ENCODE peak calls at places on chromosomes 4 and X, in nine cellular contexts. One of them, this sample, is unnamed.

GRCh38 chr4:113756005-113756410 is 5.5 kb downstream of the CAMK2D start:
- DNase-seq in psoas muscle: no peak
- DNase-seq in SJCRH30: peak
- DNase-seq in CD4-positive, alpha-beta T cell: no peak
- DNase-seq in left lung: no peak
- DNase-seq in effector memory CD4-positive, alpha-beta T cell: no peak
- DNase-seq in pancreas: no peak
- DNase-seq in IMR-90: peak
- DNase-seq in GM23338: peak
- DNase-seq in this sample: no peak

GRCh38 chr4:8761824-8762205 is 109.8 kb downstream of the HMX1 start:
- DNase-seq in psoas muscle: no peak
- DNase-seq in pancreas: peak
- DNase-seq in CD4-positive, alpha-beta T cell: no peak
- DNase-seq in IMR-90: no peak
- DNase-seq in left lung: peak
- DNase-seq in SJCRH30: no peak
- DNase-seq in GM23338: no peak
- DNase-seq in effector memory CD4-positive, alpha-beta T cell: no peak
- DNase-seq in this sample: no peak

GRCh38 chrX:12441376-12442128 is 303.3 kb downstream of the FRMPD4 start:
- DNase-seq in IMR-90: peak
- DNase-seq in effector memory CD4-positive, alpha-beta T cell: no peak
- DNase-seq in left lung: no peak
- DNase-seq in GM23338: no peak
- DNase-seq in SJCRH30: no peak
- DNase-seq in pancreas: no peak
- DNase-seq in psoas muscle: no peak
- DNase-seq in CD4-positive, alpha-beta T cell: no peak
- DNase-seq in this sample: no peak

GRCh38 chr4:139416073-139416673 is 37.7 kb upstream of the RAB33B start:
- DNase-seq in effector memory CD4-positive, alpha-beta T cell: no peak
- DNase-seq in CD4-positive, alpha-beta T cell: no peak
- DNase-seq in SJCRH30: peak
- DNase-seq in left lung: no peak
- DNase-seq in pancreas: no peak
- DNase-seq in psoas muscle: no peak
- DNase-seq in IMR-90: peak
- DNase-seq in GM23338: peak
- DNase-seq in this sample: peak

GRCh38 chrX:3262906-3263305 is 83.5 kb downstream of the MXRA5 start:
- DNase-seq in SJCRH30: peak
- DNase-seq in psoas muscle: no peak
- DNase-seq in GM23338: no peak
- DNase-seq in CD4-positive, alpha-beta T cell: no peak
- DNase-seq in effector memory CD4-positive, alpha-beta T cell: no peak
- DNase-seq in IMR-90: peak
- DNase-seq in left lung: no peak
- DNase-seq in pancreas: no peak
- DNase-seq in this sample: no peak

GRCh38 chr4:23455482-23455881 is 434.4 kb downstream of the PPARGC1A start:
- DNase-seq in effector memory CD4-positive, alpha-beta T cell: no peak
- DNase-seq in pancreas: no peak
- DNase-seq in CD4-positive, alpha-beta T cell: no peak
- DNase-seq in left lung: no peak
- DNase-seq in psoas muscle: no peak
- DNase-seq in IMR-90: no peak
- DNase-seq in SJCRH30: no peak
- DNase-seq in GM23338: peak
- DNase-seq in this sample: no peak

GRCh38 chrX:70353524-70353923 is 63.6 kb downstream of the KIF4A start:
- DNase-seq in pancreas: no peak
- DNase-seq in SJCRH30: no peak
- DNase-seq in psoas muscle: no peak
- DNase-seq in effector memory CD4-positive, alpha-beta T cell: no peak
- DNase-seq in left lung: no peak
- DNase-seq in GM23338: no peak
- DNase-seq in IMR-90: peak
- DNase-seq in CD4-positive, alpha-beta T cell: no peak
- DNase-seq in this sample: no peak

GRCh38 chr4:1310031-1310795 is 20.5 kb downstream of the MAEA start:
- DNase-seq in SJCRH30: no peak
- DNase-seq in CD4-positive, alpha-beta T cell: no peak
- DNase-seq in left lung: no peak
- DNase-seq in pancreas: no peak
- DNase-seq in GM23338: no peak
- DNase-seq in psoas muscle: no peak
- DNase-seq in IMR-90: peak
- DNase-seq in effector memory CD4-positive, alpha-beta T cell: no peak
- DNase-seq in this sample: no peak

GRCh38 chr4:51851937-51852290 is 9.0 kb downstream of the DCUN1D4 start:
- DNase-seq in IMR-90: no peak
- DNase-seq in left lung: no peak
- DNase-seq in psoas muscle: no peak
- DNase-seq in CD4-positive, alpha-beta T cell: no peak
- DNase-seq in effector memory CD4-positive, alpha-beta T cell: no peak
- DNase-seq in SJCRH30: no peak
- DNase-seq in GM23338: no peak
- DNase-seq in pancreas: no peak
- DNase-seq in this sample: no peak

GRCh38 chrX:125293792-125294780 is 25.6 kb upstream of the TEX13C start:
- DNase-seq in SJCRH30: no peak
- DNase-seq in left lung: no peak
- DNase-seq in GM23338: no peak
- DNase-seq in IMR-90: no peak
- DNase-seq in pancreas: no peak
- DNase-seq in CD4-positive, alpha-beta T cell: no peak
- DNase-seq in effector memory CD4-positive, alpha-beta T cell: no peak
- DNase-seq in psoas muscle: no peak
- DNase-seq in this sample: no peak

GRCh38 chrX:70062961-70063550 is 799 bp downstream of the OTUD6A start:
- DNase-seq in GM23338: no peak
- DNase-seq in psoas muscle: no peak
- DNase-seq in pancreas: no peak
- DNase-seq in CD4-positive, alpha-beta T cell: no peak
- DNase-seq in SJCRH30: no peak
- DNase-seq in left lung: no peak
- DNase-seq in IMR-90: no peak
- DNase-seq in effector memory CD4-positive, alpha-beta T cell: no peak
- DNase-seq in this sample: no peak

GRCh38 chr4:140099993-140100392 is 54.0 kb downstream of the MAML3 start:
- DNase-seq in pancreas: no peak
- DNase-seq in left lung: peak
- DNase-seq in CD4-positive, alpha-beta T cell: peak
- DNase-seq in effector memory CD4-positive, alpha-beta T cell: peak
- DNase-seq in psoas muscle: peak
- DNase-seq in SJCRH30: no peak
- DNase-seq in IMR-90: peak
- DNase-seq in GM23338: no peak
- DNase-seq in this sample: no peak

GRCh38 chr4:28469886-28470285 is 1609.2 kb downstream of the STIM2 start:
- DNase-seq in GM23338: no peak
- DNase-seq in pancreas: no peak
- DNase-seq in psoas muscle: no peak
- DNase-seq in effector memory CD4-positive, alpha-beta T cell: no peak
- DNase-seq in IMR-90: peak
- DNase-seq in CD4-positive, alpha-beta T cell: no peak
- DNase-seq in SJCRH30: peak
- DNase-seq in left lung: no peak
- DNase-seq in this sample: no peak

GRCh38 chrX:114582264-114582632 is 1.6 kb upstream of the HTR2C start:
- DNase-seq in pancreas: no peak
- DNase-seq in SJCRH30: no peak
- DNase-seq in GM23338: no peak
- DNase-seq in IMR-90: no peak
- DNase-seq in CD4-positive, alpha-beta T cell: no peak
- DNase-seq in left lung: no peak
- DNase-seq in effector memory CD4-positive, alpha-beta T cell: no peak
- DNase-seq in psoas muscle: no peak
- DNase-seq in this sample: no peak

GRCh38 chr4:95580226-95580625 is 31.5 kb upstream of the UNC5C start:
- DNase-seq in psoas muscle: no peak
- DNase-seq in effector memory CD4-positive, alpha-beta T cell: no peak
- DNase-seq in pancreas: no peak
- DNase-seq in SJCRH30: no peak
- DNase-seq in GM23338: peak
- DNase-seq in IMR-90: no peak
- DNase-seq in left lung: no peak
- DNase-seq in CD4-positive, alpha-beta T cell: no peak
- DNase-seq in this sample: no peak

GRCh38 chr4:118086334-118086733 is 52.0 kb downstream of the NDST3 start:
- DNase-seq in pancreas: no peak
- DNase-seq in left lung: no peak
- DNase-seq in psoas muscle: no peak
- DNase-seq in IMR-90: peak
- DNase-seq in SJCRH30: peak
- DNase-seq in CD4-positive, alpha-beta T cell: no peak
- DNase-seq in effector memory CD4-positive, alpha-beta T cell: no peak
- DNase-seq in GM23338: peak
- DNase-seq in this sample: no peak

GRCh38 chrX:23904096-23904495 is 3.6 kb downstream of the APOO start:
- DNase-seq in SJCRH30: no peak
- DNase-seq in CD4-positive, alpha-beta T cell: no peak
- DNase-seq in psoas muscle: no peak
- DNase-seq in IMR-90: peak
- DNase-seq in left lung: no peak
- DNase-seq in effector memory CD4-positive, alpha-beta T cell: no peak
- DNase-seq in pancreas: no peak
- DNase-seq in GM23338: no peak
- DNase-seq in this sample: no peak

GRCh38 chrX:45850775-45851433 is 650.2 kb upstream of the DIPK2B start:
- DNase-seq in SJCRH30: no peak
- DNase-seq in CD4-positive, alpha-beta T cell: peak
- DNase-seq in left lung: no peak
- DNase-seq in effector memory CD4-positive, alpha-beta T cell: no peak
- DNase-seq in pancreas: peak
- DNase-seq in IMR-90: peak
- DNase-seq in GM23338: peak
- DNase-seq in psoas muscle: peak
- DNase-seq in this sample: peak
- H3K27ac ChIP-seq in SJCRH30: no peak
- H3K27ac ChIP-seq in CD4-positive, alpha-beta T cell: no peak
- H3K27ac ChIP-seq in left lung: peak
- H3K27ac ChIP-seq in effector memory CD4-positive, alpha-beta T cell: peak
- H3K27ac ChIP-seq in pancreas: no peak
- H3K27ac ChIP-seq in IMR-90: peak
- H3K27ac ChIP-seq in GM23338: peak
- H3K27ac ChIP-seq in psoas muscle: no peak
- H3K27ac ChIP-seq in this sample: no peak

DNA sequence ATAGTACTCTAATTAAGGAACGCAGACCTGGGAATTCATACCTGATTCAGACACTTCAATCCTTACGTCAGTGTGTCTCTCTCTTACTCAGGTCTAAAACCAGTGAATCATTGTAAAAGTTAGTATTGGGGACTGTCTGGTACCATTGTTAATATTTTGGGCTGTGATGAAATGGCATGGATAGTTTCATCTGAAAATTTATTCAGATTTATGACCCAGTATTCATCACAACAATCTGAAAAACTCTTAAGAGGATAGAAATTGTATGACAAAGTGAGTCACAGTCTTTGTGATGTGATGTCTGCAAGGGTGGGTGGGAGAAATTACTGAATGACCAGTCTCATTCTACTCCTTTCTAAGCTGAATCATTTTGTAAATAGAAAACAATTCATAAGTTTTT is 10.3 kb downstream of the FGF2 start:
- DNase-seq in left lung: no peak
- DNase-seq in psoas muscle: no peak
- DNase-seq in SJCRH30: no peak
- DNase-seq in pancreas: no peak
- DNase-seq in GM23338: no peak
- DNase-seq in effector memory CD4-positive, alpha-beta T cell: no peak
- DNase-seq in CD4-positive, alpha-beta T cell: no peak
- DNase-seq in IMR-90: peak
- DNase-seq in this sample: no peak
- H3K27ac ChIP-seq in left lung: no peak
- H3K27ac ChIP-seq in psoas muscle: no peak
- H3K27ac ChIP-seq in SJCRH30: no peak
- H3K27ac ChIP-seq in pancreas: no peak
- H3K27ac ChIP-seq in GM23338: no peak
- H3K27ac ChIP-seq in effector memory CD4-positive, alpha-beta T cell: no peak
- H3K27ac ChIP-seq in CD4-positive, alpha-beta T cell: no peak
- H3K27ac ChIP-seq in IMR-90: no peak
- H3K27ac ChIP-seq in this sample: no peak

DNA sequence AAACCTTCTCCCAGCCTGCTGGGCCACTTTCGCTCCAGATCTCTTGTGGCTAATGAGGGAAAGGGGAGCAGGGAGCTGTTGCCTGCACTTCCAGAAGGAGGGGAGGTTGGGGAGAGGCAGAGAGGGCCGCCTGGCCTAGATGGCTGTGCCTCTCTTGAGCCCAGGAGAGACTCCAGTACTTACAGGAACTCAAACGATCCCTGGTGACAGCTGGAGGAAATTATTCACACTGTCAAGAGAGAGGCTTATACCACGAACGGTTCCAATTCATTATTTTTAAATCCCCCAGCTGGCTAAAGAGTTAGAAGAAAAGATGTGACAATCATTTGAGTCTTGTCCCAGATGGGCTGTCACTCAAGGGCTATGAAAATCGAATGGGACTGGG is 96.1 kb downstream of the PHKA2 start:
- DNase-seq in left lung: no peak
- DNase-seq in pancreas: no peak
- DNase-seq in effector memory CD4-positive, alpha-beta T cell: no peak
- DNase-seq in CD4-positive, alpha-beta T cell: no peak
- DNase-seq in psoas muscle: no peak
- DNase-seq in GM23338: no peak
- DNase-seq in SJCRH30: peak
- DNase-seq in IMR-90: no peak
- DNase-seq in this sample: no peak
- H3K27ac ChIP-seq in left lung: peak
- H3K27ac ChIP-seq in pancreas: no peak
- H3K27ac ChIP-seq in effector memory CD4-positive, alpha-beta T cell: no peak
- H3K27ac ChIP-seq in CD4-positive, alpha-beta T cell: no peak
- H3K27ac ChIP-seq in psoas muscle: peak
- H3K27ac ChIP-seq in GM23338: no peak
- H3K27ac ChIP-seq in SJCRH30: peak
- H3K27ac ChIP-seq in IMR-90: no peak
- H3K27ac ChIP-seq in this sample: no peak

GRCh38 chrX:73916931-73917657 is 354.1 kb downstream of the CHIC1 start:
- DNase-seq in psoas muscle: no peak
- DNase-seq in left lung: no peak
- DNase-seq in IMR-90: peak
- DNase-seq in CD4-positive, alpha-beta T cell: no peak
- DNase-seq in GM23338: peak
- DNase-seq in pancreas: no peak
- DNase-seq in SJCRH30: peak
- DNase-seq in effector memory CD4-positive, alpha-beta T cell: no peak
- DNase-seq in this sample: no peak

DNA sequence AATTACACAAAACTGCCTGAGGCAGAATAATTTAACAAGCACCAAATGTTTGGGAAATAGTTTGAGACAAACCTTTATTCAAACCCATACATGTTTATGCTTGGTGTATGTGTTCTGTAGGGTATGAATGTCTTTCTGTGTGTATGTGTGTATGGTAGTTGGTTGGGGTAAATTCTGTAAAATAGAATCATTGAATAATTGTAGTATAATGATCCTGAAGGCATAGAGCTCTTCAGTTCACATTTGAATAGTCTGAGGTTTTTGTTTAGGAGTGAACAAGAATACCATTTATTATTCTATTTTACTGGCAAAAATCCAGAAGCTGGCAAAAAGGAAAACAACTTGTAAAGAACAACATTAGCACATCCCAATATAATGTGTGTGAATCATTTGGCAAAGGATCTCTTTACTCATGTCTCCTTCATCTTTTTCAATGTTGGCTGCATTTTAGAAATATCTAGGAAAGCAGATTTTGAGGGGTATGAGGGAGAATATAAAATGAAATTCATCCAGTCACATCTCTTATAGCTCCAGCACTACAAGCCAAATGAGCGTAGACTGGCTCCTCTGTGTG is 359.9 kb downstream of the CHIC1 start:
- DNase-seq in CD4-positive, alpha-beta T cell: no peak
- DNase-seq in effector memory CD4-positive, alpha-beta T cell: no peak
- DNase-seq in left lung: no peak
- DNase-seq in SJCRH30: no peak
- DNase-seq in psoas muscle: no peak
- DNase-seq in pancreas: no peak
- DNase-seq in IMR-90: peak
- DNase-seq in GM23338: no peak
- DNase-seq in this sample: no peak
- H3K27ac ChIP-seq in CD4-positive, alpha-beta T cell: no peak
- H3K27ac ChIP-seq in effector memory CD4-positive, alpha-beta T cell: no peak
- H3K27ac ChIP-seq in left lung: no peak
- H3K27ac ChIP-seq in SJCRH30: no peak
- H3K27ac ChIP-seq in psoas muscle: no peak
- H3K27ac ChIP-seq in pancreas: no peak
- H3K27ac ChIP-seq in IMR-90: no peak
- H3K27ac ChIP-seq in GM23338: no peak
- H3K27ac ChIP-seq in this sample: no peak

This sample was measured in CD8-positive, alpha-beta memory T cell.